ENCODE peak calls at places on chromosomes 13 and 19, in four cellular contexts. One of them, this sample, is unnamed.

GRCh38 chr13:113551081-113552000 is 33.2 kb upstream of the TFDP1 start:
- DNase-seq in progenitor cell of endocrine pancreas: no peak
- DNase-seq in heart left ventricle: peak; percentile 13
- DNase-seq in neural crest cell: no peak
- DNase-seq in this sample: no peak

GRCh38 chr19:10114651-10115391 is 3.3 kb downstream of the P2RY11 start:
- DNase-seq in progenitor cell of endocrine pancreas: no peak
- DNase-seq in heart left ventricle: no peak
- DNase-seq in neural crest cell: no peak
- DNase-seq in this sample: no peak

GRCh38 chr13:100550433-100550832 is 38.2 kb downstream of the GGACT start:
- DNase-seq in progenitor cell of endocrine pancreas: no peak
- DNase-seq in heart left ventricle: peak; percentile 64
- DNase-seq in neural crest cell: peak; percentile 28
- DNase-seq in this sample: no peak

GRCh38 chr13:47159853-47160550 is 263.1 kb upstream of the HTR2A start:
- DNase-seq in progenitor cell of endocrine pancreas: no peak
- DNase-seq in heart left ventricle: no peak
- DNase-seq in neural crest cell: no peak
- DNase-seq in this sample: no peak

GRCh38 chr19:31974941-31975340 is 370.5 kb upstream of the ZNF507 start:
- DNase-seq in progenitor cell of endocrine pancreas: no peak
- DNase-seq in heart left ventricle: no peak
- DNase-seq in neural crest cell: no peak
- DNase-seq in this sample: no peak

GRCh38 chr13:103788061-103788652 is 721.9 kb upstream of the SLC10A2 start:
- DNase-seq in progenitor cell of endocrine pancreas: no peak
- DNase-seq in heart left ventricle: peak; percentile 51
- DNase-seq in neural crest cell: no peak
- DNase-seq in this sample: peak; percentile 10

GRCh38 chr19:34979819-34980640 is 16.0 kb upstream of the ZNF792 start:
- DNase-seq in progenitor cell of endocrine pancreas: no peak
- DNase-seq in heart left ventricle: no peak
- DNase-seq in neural crest cell: no peak
- DNase-seq in this sample: no peak

GRCh38 chr13:26946675-26947342 is 186.2 kb upstream of the GPR12 start:
- DNase-seq in progenitor cell of endocrine pancreas: no peak
- DNase-seq in heart left ventricle: no peak
- DNase-seq in neural crest cell: no peak
- DNase-seq in this sample: no peak

GRCh38 chr19:48817585-48818124 is 6.8 kb upstream of the BCAT2 start:
- DNase-seq in progenitor cell of endocrine pancreas: no peak
- DNase-seq in heart left ventricle: no peak
- DNase-seq in neural crest cell: no peak
- DNase-seq in this sample: no peak

GRCh38 chr13:84655677-84656076 is 773.4 kb upstream of the SLITRK1 start:
- DNase-seq in progenitor cell of endocrine pancreas: no peak
- DNase-seq in heart left ventricle: no peak
- DNase-seq in neural crest cell: no peak
- DNase-seq in this sample: no peak

GRCh38 chr13:92681239-92681638 is 545.4 kb upstream of the GPC6 start:
- DNase-seq in progenitor cell of endocrine pancreas: no peak
- DNase-seq in heart left ventricle: no peak
- DNase-seq in neural crest cell: no peak
- DNase-seq in this sample: no peak

GRCh38 chr19:3162418-3163229 is 15.9 kb upstream of the S1PR4 start:
- DNase-seq in progenitor cell of endocrine pancreas: no peak
- DNase-seq in heart left ventricle: no peak
- DNase-seq in neural crest cell: no peak
- DNase-seq in this sample: no peak

GRCh38 chr13:85816413-85816812 is 17.2 kb upstream of the SLITRK6 start:
- DNase-seq in progenitor cell of endocrine pancreas: no peak
- DNase-seq in heart left ventricle: no peak
- DNase-seq in neural crest cell: no peak
- DNase-seq in this sample: no peak
- TF ChIP-seq CTCF in progenitor cell of endocrine pancreas: peak; percentile 33
- TF ChIP-seq CTCF in heart left ventricle: no peak
- TF ChIP-seq CTCF in neural crest cell: peak; percentile 61
- TF ChIP-seq CTCF in this sample: no peak

DNA sequence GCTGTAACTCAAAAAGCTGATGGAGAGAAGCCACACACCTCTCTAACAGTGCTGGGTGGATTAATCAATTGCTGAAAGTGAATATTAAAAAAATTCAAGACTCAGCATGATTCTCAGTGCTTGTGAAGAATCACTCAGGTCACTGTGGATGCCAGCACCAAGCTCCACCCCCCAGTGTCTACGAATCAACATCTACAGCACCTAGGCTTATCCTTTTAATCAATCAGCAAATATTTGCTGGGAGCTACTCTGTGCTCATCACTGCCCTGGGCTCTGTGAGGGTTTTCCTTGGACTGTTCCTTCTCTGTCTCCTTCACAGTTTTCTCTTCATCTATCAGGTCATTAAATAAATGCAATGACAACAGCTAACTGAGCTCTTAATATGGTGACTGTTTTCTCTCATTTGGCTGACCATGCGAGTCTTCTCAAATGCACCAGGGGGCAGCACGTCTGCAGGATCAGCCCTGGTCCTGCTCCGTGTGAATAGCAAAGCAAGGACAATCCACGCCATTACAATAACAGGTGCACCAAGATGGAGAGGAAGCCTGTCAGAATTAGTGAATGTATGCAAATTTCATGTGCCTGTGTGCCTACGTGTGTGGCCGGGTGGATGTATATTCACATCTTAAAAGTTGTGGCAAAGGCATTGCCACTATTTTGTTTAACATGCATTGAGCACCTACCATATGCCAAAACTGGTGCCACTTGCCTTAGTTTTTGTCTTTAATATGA is 14.6 kb upstream of the C13orf42 start:
- DNase-seq in progenitor cell of endocrine pancreas: no peak
- DNase-seq in heart left ventricle: peak; percentile 62
- DNase-seq in neural crest cell: peak; percentile 57
- DNase-seq in this sample: peak; percentile 63
- TF ChIP-seq CTCF in progenitor cell of endocrine pancreas: peak; percentile 80
- TF ChIP-seq CTCF in heart left ventricle: peak; percentile 81
- TF ChIP-seq CTCF in neural crest cell: peak; percentile 90
- TF ChIP-seq CTCF in this sample: peak; percentile 87

DNA sequence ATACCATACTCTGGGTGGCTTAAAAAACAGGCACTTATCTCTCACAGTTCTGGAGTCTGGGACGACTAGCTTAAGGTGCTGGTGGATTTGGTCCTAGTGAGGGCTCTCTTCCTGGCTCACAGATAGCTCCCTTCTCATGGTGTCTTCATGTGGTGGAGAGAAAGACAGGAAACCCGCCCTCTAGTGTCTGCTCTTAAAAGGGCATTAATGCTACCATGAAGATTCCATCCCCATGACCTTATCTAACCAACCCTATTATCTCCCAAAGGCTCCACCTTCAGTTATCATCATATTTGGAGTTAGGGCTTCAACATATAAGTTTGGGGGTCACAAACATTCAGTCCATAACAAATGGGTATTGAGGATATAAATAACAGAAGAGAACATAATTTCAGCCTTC is 139.4 kb downstream of the HS6ST3 start:
- DNase-seq in progenitor cell of endocrine pancreas: no peak
- DNase-seq in heart left ventricle: no peak
- DNase-seq in neural crest cell: no peak
- DNase-seq in this sample: peak; percentile 18
- TF ChIP-seq CTCF in progenitor cell of endocrine pancreas: peak; percentile 45
- TF ChIP-seq CTCF in heart left ventricle: peak; percentile 44
- TF ChIP-seq CTCF in neural crest cell: peak; percentile 58
- TF ChIP-seq CTCF in this sample: peak; percentile 57

GRCh38 chr13:51583469-51583874 is 790 bp upstream of the WDFY2 start:
- DNase-seq in progenitor cell of endocrine pancreas: no peak
- DNase-seq in heart left ventricle: no peak
- DNase-seq in neural crest cell: no peak
- DNase-seq in this sample: no peak

GRCh38 chr13:51585696-51586095 is 1.4 kb downstream of the WDFY2 start:
- DNase-seq in progenitor cell of endocrine pancreas: no peak
- DNase-seq in heart left ventricle: no peak
- DNase-seq in neural crest cell: no peak
- DNase-seq in this sample: no peak

GRCh38 chr13:51583875-51584730 is at the start of gene WDFY2:
- DNase-seq in progenitor cell of endocrine pancreas: peak; percentile 99
- DNase-seq in heart left ventricle: peak; percentile 100
- DNase-seq in neural crest cell: peak; percentile 99
- DNase-seq in this sample: peak; percentile 99

GRCh38 chr13:51585234-51585672 is 991 bp downstream of the WDFY2 start:
- DNase-seq in progenitor cell of endocrine pancreas: no peak
- DNase-seq in heart left ventricle: no peak
- DNase-seq in neural crest cell: no peak
- DNase-seq in this sample: no peak

GRCh38 chr13:51584731-51585191 is 499 bp downstream of the WDFY2 start:
- DNase-seq in progenitor cell of endocrine pancreas: peak; percentile 53
- DNase-seq in heart left ventricle: peak; percentile 65
- DNase-seq in neural crest cell: peak; percentile 53
- DNase-seq in this sample: peak; percentile 59
- TF ChIP-seq CTCF in progenitor cell of endocrine pancreas: no peak
- TF ChIP-seq CTCF in heart left ventricle: peak; percentile 26
- TF ChIP-seq CTCF in neural crest cell: peak; percentile 21
- TF ChIP-seq CTCF in this sample: peak; percentile 16

This sample was measured in endothelial cell.